ENCODE peak calls at places on chromosomes 5 and 9, in four cellular contexts. I is WERI-Rb-1, H is right atrium auricular region, V is suprapubic skin. S is an unnamed sample.

GRCh38 chr5:180099733-180100611 is 28.4 kb upstream of the RNF130 start:
- DNase-seq in I (no peak), H (no peak), V (peak), S (no peak)

GRCh38 chr5:15995206-15996052 is 184.2 kb downstream of the MARCHF11 start:
- DNase-seq in I (peak), H (no peak), V (no peak), S (peak)

GRCh38 chr9:34810187-34810524 is 100.2 kb upstream of the CCL21 start:
- DNase-seq in I (no peak), H (no peak), V (no peak), S (no peak)

GRCh38 chr9:133421615-133422542 is at the start of gene ADAMTS13:
- DNase-seq in I (peak), H (no peak), V (no peak), S (peak)

GRCh38 chr5:124402144-124402581 is 344.3 kb downstream of the ZNF608 start:
- DNase-seq in I (no peak), H (no peak), V (no peak), S (no peak)

GRCh38 chr5:167964529-167964928 is 326.9 kb upstream of the WWC1 start:
- DNase-seq in I (peak), H (no peak), V (no peak), S (no peak)

GRCh38 chr5:14258840-14259239 is 115.7 kb downstream of the TRIO start:
- DNase-seq in I (no peak), H (no peak), V (no peak), S (peak)

GRCh38 chr5:138936225-138936967 is 61.3 kb upstream of the LRRTM2 start:
- DNase-seq in I (peak), H (peak), V (no peak), S (peak)

GRCh38 chr5:147509710-147510651 is at the start of gene DPYSL3:
- DNase-seq in I (peak), H (peak), V (peak), S (peak)

GRCh38 chr5:172713809-172714490 is 57.0 kb downstream of the DUSP1 start:
- DNase-seq in I (no peak), H (no peak), V (no peak), S (no peak)

GRCh38 chr9:91302831-91303230 is 58.9 kb downstream of the AUH start:
- DNase-seq in I (no peak), H (no peak), V (no peak), S (no peak)

GRCh38 chr9:35341585-35341984 is 148.3 kb upstream of the RUSC2 start:
- DNase-seq in I (no peak), H (peak), V (no peak), S (peak)

GRCh38 chr5:77778881-77779438 is 2.8 kb upstream of the TBCA start:
- DNase-seq in I (no peak), H (no peak), V (no peak), S (no peak)

DNA sequence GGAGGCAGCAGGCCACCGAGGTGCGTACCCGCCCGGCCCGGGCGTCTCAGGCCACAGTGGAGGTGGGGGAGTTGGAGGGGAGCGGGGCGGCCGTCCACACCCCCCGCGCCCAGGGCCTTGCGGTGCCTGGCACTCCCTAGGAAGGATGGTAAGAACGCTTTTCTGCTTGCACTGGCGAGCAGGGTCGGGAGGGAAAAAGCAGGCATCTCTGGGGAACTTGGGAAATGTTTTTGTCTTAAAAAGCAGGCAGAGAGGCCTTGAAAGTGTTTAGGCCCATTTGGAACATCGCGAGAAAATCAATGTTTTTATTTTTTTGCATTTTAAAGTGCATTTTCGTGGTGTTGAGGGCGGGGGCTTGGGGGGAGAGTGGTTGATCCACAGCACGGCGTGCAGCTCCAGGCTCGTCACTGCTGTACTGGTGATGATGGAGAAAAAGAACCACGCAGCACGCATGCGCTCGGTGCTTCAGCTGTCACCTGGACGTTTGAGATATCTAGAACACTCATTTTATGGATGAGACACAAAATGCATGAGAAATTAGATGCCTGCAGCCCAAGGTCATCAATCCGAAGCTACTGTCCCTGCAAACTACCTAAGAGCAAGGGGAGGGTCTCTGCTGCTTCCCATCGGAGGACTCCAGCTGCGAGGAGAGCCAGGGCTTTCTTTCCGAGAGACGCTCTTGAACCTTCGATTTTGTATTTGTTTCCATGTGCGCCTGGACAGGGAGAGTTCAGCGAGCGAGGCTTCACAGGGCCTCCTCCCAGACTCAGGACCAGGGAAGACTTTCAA is 2.2 kb downstream of the DMRT2 start:
- DNase-seq in I (no peak), H (no peak), V (no peak), S (no peak)
- H3K4me3 ChIP-seq in I (no peak), H (peak), V (peak), S (peak)

DNA sequence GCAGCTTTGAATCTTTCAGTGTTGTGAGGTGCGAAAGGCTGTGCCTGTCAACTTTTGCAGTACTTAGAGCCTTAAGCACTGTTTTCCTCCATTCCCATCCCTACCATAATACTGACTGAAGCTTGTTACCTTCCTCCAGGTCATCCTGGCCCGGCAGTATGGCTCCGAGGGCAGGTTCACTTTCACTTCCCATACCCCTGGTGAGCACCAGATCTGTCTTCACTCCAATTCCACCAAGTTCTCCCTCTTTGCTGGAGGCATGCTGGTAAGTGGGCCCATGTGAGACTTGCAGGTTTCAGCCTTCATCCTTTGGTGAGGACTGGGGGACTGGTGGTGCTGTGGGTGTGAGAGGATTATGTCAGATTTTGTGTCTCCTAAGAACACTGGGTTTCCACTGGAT is 1.5 kb downstream of the TMED9 start:
- DNase-seq in I (no peak), H (no peak), V (peak), S (no peak)
- H3K4me3 ChIP-seq in I (no peak), H (no peak), V (no peak), S (peak)

GRCh38 chr9:135790356-135790755 is 88.4 kb downstream of the KCNT1 start:
- DNase-seq in I (no peak), H (no peak), V (no peak), S (no peak)

GRCh38 chr9:135787776-135788575 is 86.0 kb downstream of the KCNT1 start:
- DNase-seq in I (no peak), H (no peak), V (no peak), S (no peak)

GRCh38 chr9:135789838-135790291 is 87.9 kb downstream of the KCNT1 start:
- DNase-seq in I (no peak), H (no peak), V (no peak), S (no peak)

GRCh38 chr9:135787317-135787716 is 85.3 kb downstream of the KCNT1 start:
- DNase-seq in I (no peak), H (no peak), V (no peak), S (no peak)

GRCh38 chr9:135788576-135789300 is 86.8 kb downstream of the KCNT1 start:
- DNase-seq in I (no peak), H (no peak), V (no peak), S (no peak)
- H3K4me3 ChIP-seq in I (no peak), H (no peak), V (no peak), S (no peak)

GRCh38 chr5:83476470-83476817 is 4.9 kb downstream of the VCAN start:
- DNase-seq in I (no peak), H (no peak), V (no peak), S (no peak)
- H3K4me3 ChIP-seq in I (no peak), H (no peak), V (no peak), S (peak)

DNA sequence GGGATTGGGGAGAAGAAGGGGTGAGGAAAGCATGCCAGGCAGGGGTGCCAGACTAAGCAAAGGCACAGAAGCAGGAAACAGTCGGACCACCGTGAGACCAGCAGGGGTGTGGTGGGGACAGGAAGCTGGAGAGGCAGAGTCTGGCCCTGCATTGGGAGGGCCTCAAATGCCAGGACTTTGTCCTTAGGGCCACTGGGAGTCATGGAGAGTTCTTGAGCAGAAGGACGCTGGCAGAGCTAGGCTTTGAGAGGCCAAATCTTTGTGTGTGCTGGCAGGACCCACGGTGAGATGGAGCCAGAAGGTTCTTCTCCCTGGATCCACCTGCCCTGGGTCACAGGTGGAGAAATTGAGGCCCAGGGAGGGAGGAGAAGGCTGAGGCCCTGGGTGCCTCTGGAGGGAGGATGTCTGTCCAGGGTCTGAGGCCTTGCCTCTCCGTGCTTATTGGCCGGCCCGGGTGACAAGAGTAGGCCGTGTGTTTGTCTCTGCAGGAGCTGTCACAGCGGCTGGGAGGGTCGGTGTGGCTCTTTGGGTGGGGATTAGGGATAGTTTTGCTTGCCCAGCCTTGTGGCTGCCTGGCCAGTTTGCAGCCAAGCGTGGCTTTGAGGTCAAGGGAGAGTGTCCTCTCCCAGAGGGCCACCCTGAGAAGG is 1.8 kb upstream of the ENG start:
- DNase-seq in I (peak), H (no peak), V (no peak), S (no peak)
- H3K4me3 ChIP-seq in I (no peak), H (no peak), V (no peak), S (no peak)

DNA sequence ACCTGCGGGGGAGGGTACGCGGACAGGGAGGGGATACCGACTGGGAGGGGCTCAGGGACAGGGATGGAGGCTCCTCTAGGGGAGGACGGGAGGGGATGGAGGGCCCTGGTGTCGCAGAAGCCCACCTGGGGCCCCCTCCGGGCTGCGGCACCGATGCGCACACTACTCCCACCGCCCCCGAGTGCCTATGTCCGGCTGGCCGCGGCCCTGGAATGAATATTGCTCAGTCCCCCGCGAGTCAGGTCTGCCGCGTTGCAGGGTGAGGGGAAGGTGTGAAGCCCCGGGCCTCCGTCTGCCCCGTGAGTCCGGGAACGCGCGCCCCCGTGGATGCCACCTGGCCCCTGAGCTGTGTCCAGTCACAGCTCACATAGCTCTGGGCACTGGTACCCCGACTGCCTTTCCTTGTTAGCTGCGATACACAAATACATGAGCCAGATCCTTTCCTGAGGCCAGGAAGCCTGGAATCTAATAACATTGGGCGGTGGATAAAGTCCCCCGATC is 44.5 kb upstream of the PRSS3 start:
- DNase-seq in I (no peak), H (no peak), V (no peak), S (no peak)
- H3K4me3 ChIP-seq in I (peak), H (peak), V (peak), S (no peak)

GRCh38 chr5:35171108-35171507 is 59.2 kb downstream of the PRLR start:
- DNase-seq in I (no peak), H (no peak), V (no peak), S (no peak)

GRCh38 chr5:35166043-35166442 is 64.2 kb downstream of the PRLR start:
- DNase-seq in I (no peak), H (no peak), V (no peak), S (no peak)

GRCh38 chr5:35177783-35178182 is 52.5 kb downstream of the PRLR start:
- DNase-seq in I (no peak), H (no peak), V (no peak), S (no peak)

GRCh38 chr5:35172526-35172925 is 57.8 kb downstream of the PRLR start:
- DNase-seq in I (no peak), H (no peak), V (no peak), S (no peak)

GRCh38 chr5:35171991-35172390 is 58.3 kb downstream of the PRLR start:
- DNase-seq in I (no peak), H (no peak), V (no peak), S (no peak)
- H3K4me3 ChIP-seq in I (no peak), H (no peak), V (no peak), S (no peak)

GRCh38 chr5:177370488-177371119 is 12.9 kb downstream of the RGS14 start:
- DNase-seq in I (peak), H (peak), V (peak), S (peak)
- H3K4me3 ChIP-seq in I (peak), H (peak), V (peak), S (no peak)